ENCODE peak calls at places on chromosomes 5 and 9, in five cellular contexts. G is dorsolateral prefrontal cortex, X is cardiac muscle cell, P is activated B cell treated with CpG ODN at 0.5 μM for 24 hours, A is endothelial cell. H is an unnamed sample.
A peak's percentile ranks its signal among the peaks of the same experiment; 100 is the strongest.

GRCh38 chr9:134553061-134553891 is 88.3 kb upstream of the COL5A1 start:
- DNase-seq in A (no peak), X (no peak), P (no peak), G (no peak), H (no peak)

GRCh38 chr5:68365894-68366293 is 150.3 kb downstream of the PIK3R1 start:
- DNase-seq in G (no peak), X (no peak), P (no peak), A (no peak), H (no peak)

GRCh38 chr5:96582343-96582742 is 79.8 kb upstream of the CAST start:
- DNase-seq in G (no peak), P (no peak), X (no peak), A (no peak), H (no peak)

GRCh38 chr5:38387161-38387560 is 128.8 kb downstream of the EGFLAM start:
- DNase-seq in X (no peak), G (no peak), A (no peak), P (no peak), H (no peak)

GRCh38 chr5:72501475-72501874 is 5.7 kb downstream of the ZNF366 start:
- DNase-seq in G (no peak), A (no peak), X (no peak), P (no peak), H (no peak)

GRCh38 chr5:31763399-31763798 is 124.5 kb downstream of the PDZD2 start:
- DNase-seq in X (no peak), G (no peak), P (no peak), A (no peak), H (no peak)

GRCh38 chr5:177471610-177472356 is 1.7 kb downstream of the DBN1 start:
- DNase-seq in A (no peak), X (peak; percentile 52), P (no peak), G (no peak), H (no peak)

GRCh38 chr5:158522001-158522400 is 577.7 kb downstream of the EBF1 start:
- DNase-seq in G (no peak), P (no peak), X (peak; percentile 70), A (no peak), H (no peak)

GRCh38 chr5:153905214-153905613 is 133.5 kb downstream of the FAM114A2 start:
- DNase-seq in G (no peak), X (no peak), A (no peak), P (no peak), H (no peak)

GRCh38 chr5:147831465-147831864 is at the start of gene SPINK1:
- DNase-seq in A (no peak), G (no peak), X (no peak), P (no peak), H (peak; percentile 41)

GRCh38 chr5:97400537-97400936 is 217.5 kb upstream of the RIOK2 start:
- DNase-seq in G (no peak), X (no peak), A (no peak), P (no peak), H (no peak)

GRCh38 chr5:99928490-99928889 is 606.7 kb upstream of the FAM174A start:
- DNase-seq in A (no peak), X (no peak), G (no peak), P (no peak), H (no peak)

GRCh38 chr9:6955251-6955921 is 197.6 kb downstream of the KDM4C start:
- DNase-seq in G (no peak), P (no peak), X (peak; percentile 74), A (no peak), H (no peak)

GRCh38 chr5:158068964-158069363 is 210.0 kb upstream of the CLINT1 start:
- DNase-seq in P (no peak), G (no peak), X (no peak), A (no peak), H (no peak)

GRCh38 chr9:72382405-72382804 is 17.4 kb upstream of the ZFAND5 start:
- DNase-seq in P (no peak), A (no peak), G (no peak), X (peak; percentile 48), H (no peak)

GRCh38 chr9:2029666-2030170 is 14.6 kb downstream of the SMARCA2 start:
- DNase-seq in A (no peak), P (no peak), X (no peak), G (no peak), H (no peak)

GRCh38 chr9:134738869-134739659 is 97.5 kb downstream of the COL5A1 start:
- DNase-seq in X (peak; percentile 64), G (peak; percentile 69), A (peak; percentile 89), P (peak; percentile 28), H (peak; percentile 68)

GRCh38 chr5:107808671-107809137 is 138.0 kb upstream of the EFNA5 start:
- DNase-seq in G (no peak), A (peak; percentile 10), X (no peak), P (no peak), H (peak; percentile 68)

GRCh38 chr9:123065191-123065590 is 31.7 kb downstream of the GPR21 start:
- DNase-seq in P (no peak), A (no peak), X (no peak), G (no peak), H (no peak)

GRCh38 chr9:131049829-131050715 is 41.1 kb downstream of the LAMC3 start:
- DNase-seq in G (no peak), P (no peak), A (no peak), X (no peak), H (no peak)

GRCh38 chr5:172561151-172561550 is 79.9 kb upstream of the NEURL1B start:
- DNase-seq in P (no peak), G (no peak), A (no peak), X (peak; percentile 38), H (no peak)

GRCh38 chr5:54969242-54969641 is 16.2 kb downstream of the ESM1 start:
- DNase-seq in X (no peak), G (no peak), P (no peak), A (no peak), H (no peak)

GRCh38 chr9:89542461-89543021 is 44.6 kb upstream of the SEMA4D start:
- DNase-seq in G (peak; percentile 56), X (no peak), P (no peak), A (no peak), H (no peak)

GRCh38 chr5:36040651-36041536 is 25.8 kb downstream of the UGT3A2 start:
- DNase-seq in P (no peak), X (no peak), A (no peak), G (no peak), H (no peak)

GRCh38 chr5:179793470-179794139 is at the start of gene LTC4S:
- DNase-seq in A (no peak), X (peak; percentile 92), G (no peak), P (peak; percentile 29), H (no peak)

GRCh38 chr5:180869587-180869986 is 8.5 kb upstream of the ZFP62 start:
- DNase-seq in X (no peak), A (no peak), G (no peak), P (no peak), H (no peak)

GRCh38 chr5:102649731-102650130 is 105.4 kb upstream of the PAM start:
- DNase-seq in A (no peak), X (no peak), P (no peak), G (no peak), H (no peak)

GRCh38 chr9:111807197-111807596 is 12.5 kb upstream of the SHOC1 start:
- DNase-seq in P (no peak), A (no peak), G (no peak), X (peak; percentile 26), H (no peak)

GRCh38 chr5:169786219-169786618 is 149.1 kb downstream of the DOCK2 start:
- DNase-seq in P (no peak), A (no peak), G (no peak), X (peak; percentile 33), H (no peak)

GRCh38 chr9:128254362-128254761 is 21.4 kb downstream of the GOLGA2 start:
- DNase-seq in X (no peak), A (no peak), G (no peak), P (no peak), H (no peak)

GRCh38 chr5:114055318-114055788 is 306.5 kb upstream of the KCNN2 start:
- DNase-seq in G (peak; percentile 39), P (no peak), A (peak; percentile 70), X (peak; percentile 58), H (peak; percentile 47)
- TF ChIP-seq CTCF in G (no peak), P (no peak), A (no peak), X (peak; percentile 9), H (peak; percentile 11)

DNA sequence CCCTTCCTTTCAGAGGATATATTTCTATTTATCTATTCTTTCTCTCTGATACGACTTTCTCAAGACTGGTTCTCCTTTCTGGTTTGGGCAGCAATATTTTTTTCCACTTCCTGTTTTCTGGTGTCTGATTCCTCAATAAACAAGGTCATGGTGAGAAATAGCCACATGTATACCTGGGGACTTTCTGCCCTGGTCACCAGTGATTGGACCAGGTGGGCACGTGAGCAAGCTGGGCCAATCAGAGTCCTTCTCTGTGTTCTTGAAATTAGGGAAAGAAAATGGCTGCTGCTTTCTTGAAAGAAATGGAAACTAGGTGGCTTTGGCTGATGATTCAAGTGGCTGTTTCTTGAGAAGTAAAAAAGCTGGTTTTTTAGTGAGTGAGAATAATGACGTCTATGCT is 18.4 kb upstream of the GSN start:
- DNase-seq in G (no peak), A (no peak), P (no peak), X (no peak), H (no peak)
- TF ChIP-seq CTCF in G (no peak), A (no peak), P (no peak), X (no peak), H (no peak)

GRCh38 chr5:90438100-90438499 is 28.5 kb upstream of the CETN3 start:
- DNase-seq in A (no peak), P (no peak), X (peak; percentile 26), G (no peak), H (no peak)

GRCh38 chr5:90437663-90438062 is 28.1 kb upstream of the CETN3 start:
- DNase-seq in X (no peak), A (no peak), P (no peak), G (no peak), H (no peak)

DNA sequence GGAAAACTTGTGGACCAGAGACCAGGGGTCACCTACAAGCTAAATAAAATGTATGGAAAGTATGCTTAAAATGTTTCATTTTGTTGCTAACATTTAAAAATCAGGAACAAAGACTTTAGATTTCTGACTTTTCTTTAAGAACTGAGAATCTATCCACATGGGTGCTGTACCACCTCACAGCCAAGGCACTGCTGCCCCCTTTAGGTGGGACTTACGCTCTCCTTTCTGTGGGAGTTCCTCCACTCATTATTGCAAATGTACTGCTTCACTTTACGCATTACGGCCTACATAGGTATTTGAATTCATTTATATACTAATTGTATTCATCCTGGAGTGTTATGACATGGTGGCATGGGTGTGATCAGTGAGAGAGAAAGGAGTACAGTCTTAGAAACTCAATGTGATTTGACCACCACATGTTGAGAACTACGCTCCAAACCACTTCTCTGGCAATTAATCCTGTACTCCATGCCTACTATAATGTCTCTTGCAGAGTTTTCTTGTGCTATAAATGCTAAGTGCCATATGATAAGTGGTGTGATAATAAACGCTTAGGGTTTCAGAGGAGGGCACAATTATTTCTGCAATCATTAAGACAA is 24.7 kb upstream of the CETN3 start:
- DNase-seq in A (peak; percentile 54), P (no peak), X (peak; percentile 63), G (peak; percentile 36), H (peak; percentile 30)
- TF ChIP-seq CTCF in A (peak; percentile 52), P (no peak), X (peak; percentile 77), G (peak; percentile 85), H (peak; percentile 82)

DNA sequence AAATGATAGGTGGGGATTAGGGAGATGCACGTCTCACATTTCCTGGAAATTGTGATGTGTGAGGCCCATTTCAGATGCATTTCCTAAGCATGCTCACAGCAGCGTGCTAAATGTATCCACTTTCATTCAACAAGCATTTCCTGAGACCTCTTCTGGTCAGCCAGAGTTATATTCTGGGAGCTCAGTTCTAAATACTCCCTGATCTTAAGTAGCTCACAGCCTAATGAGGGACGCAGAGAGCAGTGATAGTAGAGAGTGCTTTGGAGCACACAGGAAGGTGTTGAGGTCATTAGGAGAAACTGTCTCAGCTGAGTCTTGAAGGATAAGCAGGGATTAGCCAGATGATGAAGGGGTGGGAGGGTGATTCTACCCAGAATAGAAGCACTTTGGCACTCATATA is 46.2 kb upstream of the FSD1L start:
- DNase-seq in G (no peak), P (no peak), X (peak; percentile 67), A (no peak), H (no peak)
- TF ChIP-seq CTCF in G (no peak), P (no peak), X (peak; percentile 31), A (no peak), H (no peak)